ENCODE peak calls at places on chromosomes 6 and 20, in seven cellular contexts. B is fibroblast of lung, P is astrocyte of the spinal cord, Y is fibroblast of the aortic adventitia, D is fibroblast of mammary gland, I is NCI-H2081, X is caudate nucleus. K is an unnamed sample.

GRCh38 chr6:30914076-30914853 is at the start of gene VARS2:
- DNase-seq in Y (peak; percentile 92), I (peak; percentile 83), D (peak; percentile 89), P (peak; percentile 88), B (peak; percentile 83), X (peak; percentile 71), K (peak; percentile 97)

GRCh38 chr20:45368221-45368980 is 5.4 kb downstream of the SYS1 start:
- DNase-seq in B (no peak), D (no peak), I (no peak), P (no peak), X (no peak), Y (no peak), K (no peak)

GRCh38 chr6:29828471-29828797 is 809 bp downstream of the HLA-G start:
- DNase-seq in Y (no peak), I (no peak), D (no peak), B (no peak), P (no peak), X (no peak), K (no peak)

GRCh38 chr6:135163440-135163738 is 17.7 kb upstream of the MYB start:
- DNase-seq in Y (no peak), I (no peak), B (no peak), X (no peak), P (no peak), D (no peak), K (no peak)

GRCh38 chr6:2782825-2783187 is 17.6 kb downstream of the WRNIP1 start:
- DNase-seq in Y (no peak), B (no peak), D (no peak), X (no peak), I (no peak), P (no peak), K (no peak)

GRCh38 chr6:148538251-148539190 is 195.9 kb downstream of the SASH1 start:
- DNase-seq in X (no peak), P (peak; percentile 83), D (peak; percentile 67), B (peak; percentile 80), Y (peak; percentile 60), I (no peak), K (peak; percentile 76)

GRCh38 chr6:37059344-37060194 is 54.1 kb downstream of the FGD2 start:
- DNase-seq in X (no peak), D (peak; percentile 98), B (peak; percentile 97), Y (peak; percentile 96), I (no peak), P (peak; percentile 94), K (peak; percentile 97)

GRCh38 chr20:40160151-40160550 is 528.9 kb downstream of the MAFB start:
- DNase-seq in X (no peak), P (peak; percentile 55), I (no peak), B (no peak), Y (peak; percentile 51), D (peak; percentile 64), K (peak; percentile 48)

GRCh38 chr20:48690888-48691287 is 136.9 kb downstream of the PREX1 start:
- DNase-seq in I (no peak), D (no peak), B (peak; percentile 75), X (no peak), P (no peak), Y (no peak), K (peak; percentile 15)

GRCh38 chr20:34948030-34948429 is 7.6 kb downstream of the GSS start:
- DNase-seq in B (peak; percentile 80), D (peak; percentile 70), P (peak; percentile 58), I (no peak), X (no peak), Y (peak; percentile 80), K (peak; percentile 50)

GRCh38 chr6:52522655-52523054 is 54.2 kb downstream of the TRAM2 start:
- DNase-seq in P (peak; percentile 57), I (no peak), X (no peak), B (peak; percentile 64), Y (peak; percentile 55), D (peak; percentile 72), K (no peak)

GRCh38 chr20:52129611-52130010 is 62.0 kb downstream of the ZFP64 start:
- DNase-seq in I (no peak), Y (no peak), B (peak; percentile 20), P (no peak), X (no peak), D (no peak), K (no peak)

GRCh38 chr6:132041706-132042105 is 90.5 kb upstream of the CCN2 start:
- DNase-seq in I (no peak), X (no peak), Y (no peak), P (no peak), B (peak; percentile 63), D (peak; percentile 6), K (no peak)

GRCh38 chr6:105207524-105208269 is 27.9 kb upstream of the POPDC3 start:
- DNase-seq in Y (peak; percentile 36), B (peak; percentile 75), X (no peak), P (peak; percentile 59), I (no peak), D (peak; percentile 63), K (no peak)

GRCh38 chr6:149489967-149490366 is 5.2 kb upstream of the ZC3H12D start:
- DNase-seq in X (no peak), Y (no peak), D (no peak), I (no peak), P (no peak), B (no peak), K (no peak)

GRCh38 chr6:13396241-13396792 is 68.0 kb upstream of the TBC1D7 start:
- DNase-seq in X (no peak), P (no peak), Y (no peak), I (no peak), D (no peak), B (no peak), K (no peak)

GRCh38 chr20:1876975-1877603 is 18.1 kb upstream of the SIRPA start:
- DNase-seq in I (peak; percentile 6), B (peak; percentile 20), P (no peak), D (no peak), X (no peak), Y (no peak), K (peak; percentile 38)

GRCh38 chr6:74137910-74138309 is 441.9 kb downstream of the CD109 start:
- DNase-seq in D (peak; percentile 56), B (peak; percentile 40), I (no peak), P (peak; percentile 68), X (no peak), Y (peak; percentile 86), K (peak; percentile 13)

GRCh38 chr6:154341876-154342275 is 14.7 kb downstream of the IPCEF1 start:
- DNase-seq in P (no peak), D (no peak), B (peak; percentile 51), X (no peak), Y (no peak), I (no peak), K (peak; percentile 35)

GRCh38 chr6:21523652-21524051 is 69.9 kb upstream of the SOX4 start:
- DNase-seq in D (no peak), B (no peak), Y (no peak), X (no peak), I (peak; percentile 64), P (no peak), K (no peak)

GRCh38 chr6:74764486-74764885 is 441.4 kb downstream of the COL12A1 start:
- DNase-seq in I (no peak), B (peak; percentile 28), Y (no peak), P (no peak), X (no peak), D (peak; percentile 39), K (no peak)

GRCh38 chr6:170273191-170273590 is 17.7 kb downstream of the DLL1 start:
- DNase-seq in P (no peak), I (no peak), D (no peak), B (no peak), Y (no peak), X (no peak), K (no peak)

GRCh38 chr20:58514321-58515239 is 619 bp downstream of the APCDD1L start:
- DNase-seq in P (peak; percentile 23), X (no peak), Y (peak; percentile 33), B (peak; percentile 65), I (no peak), D (peak; percentile 35), K (peak; percentile 58)

K was measured in astrocyte of the hippocampus.